ENCODE peak calls at places on chromosomes 13 and 19, in nine cellular contexts. O is uterus; C is lower lobe of right lung; F is IMR-90; A is endothelial cell of umbilical vein; H is testis; Y is WERI-Rb-1; W is GM06990; U is naive thymus-derived CD4-positive, alpha-beta T cell. S is an unnamed sample.

GRCh38 chr13:40597735-40598365 is 68.6 kb downstream of the FOXO1 start:
- DNase-seq in O (no peak), C (peak; percentile 62), F (no peak), A (no peak), H (no peak), Y (no peak), W (no peak), U (no peak), S (no peak)

GRCh38 chr19:21604941-21605548 is 99.6 kb downstream of the ZNF429 start:
- DNase-seq in O (peak; percentile 36), C (no peak), F (no peak), A (peak; percentile 5), H (no peak), Y (peak; percentile 73), W (no peak), U (no peak), S (no peak)

GRCh38 chr19:55066107-55066709 is 3.3 kb upstream of the RDH13 start:
- DNase-seq in O (no peak), C (no peak), F (no peak), A (no peak), H (no peak), Y (no peak), W (no peak), U (no peak), S (no peak)

GRCh38 chr19:34171539-34171876 is 796 bp upstream of the LSM14A start:
- DNase-seq in O (no peak), C (no peak), F (peak; percentile 93), A (no peak), H (no peak), Y (no peak), W (no peak), U (no peak), S (peak; percentile 79)

GRCh38 chr19:18541992-18542935 is 1.1 kb downstream of the FKBP8 start:
- DNase-seq in O (no peak), C (no peak), F (no peak), A (no peak), H (no peak), Y (no peak), W (no peak), U (no peak), S (no peak)

GRCh38 chr13:33728271-33729037 is 89.5 kb upstream of the RFC3 start:
- DNase-seq in O (peak; percentile 37), C (no peak), F (no peak), A (peak; percentile 28), H (no peak), Y (no peak), W (peak; percentile 77), U (no peak), S (no peak)

GRCh38 chr13:99265162-99265822 is 7.1 kb upstream of the GPR18 start:
- DNase-seq in O (no peak), C (no peak), F (no peak), A (no peak), H (no peak), Y (no peak), W (no peak), U (no peak), S (no peak)

GRCh38 chr13:93224545-93224944 is 2.1 kb upstream of the GPC6 start:
- DNase-seq in O (no peak), C (no peak), F (peak; percentile 39), A (no peak), H (no peak), Y (no peak), W (no peak), U (no peak), S (peak; percentile 72)

GRCh38 chr13:48923376-48923775 is 52.3 kb upstream of the FNDC3A start:
- DNase-seq in O (no peak), C (no peak), F (no peak), A (no peak), H (no peak), Y (no peak), W (no peak), U (no peak), S (no peak)
- H3K27me3 ChIP-seq in O (no peaks in the 10 kb centered on the region), C (no peaks in the 10 kb centered on the region), F (peaks cover 5% of the 10 kb centered on the region), A (peaks cover 11% of the 10 kb centered on the region), H (no peaks in the 10 kb centered on the region), Y (no peaks in the 10 kb centered on the region), W (no peaks in the 10 kb centered on the region), U (no peaks in the 10 kb centered on the region), S (peaks cover 7% of the 10 kb centered on the region)

DNA sequence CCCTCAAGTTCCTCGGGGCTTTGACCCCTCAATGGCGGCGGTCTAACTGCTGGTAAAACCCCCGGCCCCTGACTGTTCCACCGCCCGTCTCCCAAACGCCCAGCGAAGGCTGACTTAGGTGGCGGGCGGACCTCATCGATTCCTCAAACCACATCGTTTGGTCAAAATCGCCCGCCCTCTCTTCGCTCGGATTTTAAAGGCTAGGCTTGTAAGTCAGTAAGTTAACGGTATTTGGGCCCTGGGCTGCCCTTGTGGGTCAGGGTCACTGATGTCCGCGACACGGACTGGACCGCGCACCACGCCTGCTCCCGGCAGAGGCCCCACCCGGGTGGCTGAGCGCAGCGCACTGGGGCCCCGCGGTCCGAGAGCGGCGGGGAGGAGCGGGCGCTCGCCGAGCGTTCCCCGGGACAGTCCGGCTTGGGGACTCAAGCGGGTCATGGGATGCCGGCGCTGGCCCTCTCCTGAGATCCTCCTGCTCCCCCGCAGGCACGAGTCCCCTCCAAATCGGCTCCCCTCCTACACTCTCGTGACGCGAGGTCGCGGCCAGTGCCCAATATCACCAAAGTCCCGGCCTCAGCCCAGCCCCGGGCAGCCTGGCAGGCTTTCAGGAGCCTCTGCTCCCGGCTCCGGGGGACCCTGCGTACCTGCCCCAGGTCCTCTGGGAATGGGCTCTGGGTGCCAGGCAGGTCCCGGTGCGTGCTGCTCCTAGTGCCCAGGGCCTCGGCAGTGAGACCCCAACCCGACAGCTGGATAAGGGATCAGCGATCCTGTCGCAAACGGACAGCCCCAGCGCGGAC is 990 bp downstream of the FLT1 start:
- DNase-seq in O (no peak), C (peak; percentile 54), F (no peak), A (no peak), H (no peak), Y (peak; percentile 41), W (no peak), U (peak; percentile 12), S (peak; percentile 54)
- H3K27me3 ChIP-seq in O (peaks cover 3% of the 10 kb centered on the region), C (peaks cover 74% of the 10 kb centered on the region), F (peaks cover 22% of the 10 kb centered on the region), A (no peaks in the 10 kb centered on the region), H (no peaks in the 10 kb centered on the region), Y (peaks cover 23% of the 10 kb centered on the region), W (peaks cover 1% of the 10 kb centered on the region), U (no peaks in the 10 kb centered on the region), S (peaks cover 85% of the 10 kb centered on the region)

GRCh38 chr19:11238041-11238440 is 1.4 kb upstream of the ANGPTL8 start:
- DNase-seq in O (no peak), C (no peak), F (no peak), A (no peak), H (no peak), Y (no peak), W (no peak), U (no peak), S (no peak)
- H3K27me3 ChIP-seq in O (no peaks in the 10 kb centered on the region), C (no peaks in the 10 kb centered on the region), F (no peaks in the 10 kb centered on the region), A (no peaks in the 10 kb centered on the region), H (no peaks in the 10 kb centered on the region), Y (no peaks in the 10 kb centered on the region), W (no peaks in the 10 kb centered on the region), U (no peaks in the 10 kb centered on the region), S (no peaks in the 10 kb centered on the region)

GRCh38 chr13:25372275-25373081 is 704 bp downstream of the ATP8A2 start:
- DNase-seq in O (no peak), C (no peak), F (no peak), A (no peak), H (no peak), Y (peak; percentile 54), W (no peak), U (no peak), S (no peak)
- H3K27me3 ChIP-seq in O (no peaks in the 10 kb centered on the region), C (peaks cover 62% of the 10 kb centered on the region), F (peaks cover 57% of the 10 kb centered on the region), A (peaks cover 58% of the 10 kb centered on the region), H (no peaks in the 10 kb centered on the region), Y (no peaks in the 10 kb centered on the region), W (peaks cover 3% of the 10 kb centered on the region), U (no peaks in the 10 kb centered on the region), S (peaks cover 54% of the 10 kb centered on the region)